ENCODE peak calls at places on chromosomes 11 and 22, in six cellular contexts. Y is PC-9, L is sigmoid colon, U is H1, O is GM12878, H is upper lobe of right lung. X is an unnamed sample.

GRCh38 chr11:11968511-11969280 is 39.7 kb downstream of the DKK3 start:
- DNase-seq in Y (no peak), L (peak; percentile 56), U (no peak), O (no peak), H (no peak), X (no peak)

GRCh38 chr11:59197990-59198389 is 14.7 kb downstream of the MPEG1 start:
- DNase-seq in Y (no peak), L (peak; percentile 80), U (no peak), O (no peak), H (peak; percentile 91), X (no peak)

GRCh38 chr11:70141490-70142014 is 61.5 kb upstream of the FADD start:
- DNase-seq in Y (no peak), L (no peak), U (peak; percentile 17), O (no peak), H (no peak), X (no peak)

GRCh38 chr11:36213050-36213840 is 76.0 kb downstream of the COMMD9 start:
- DNase-seq in Y (no peak), L (no peak), U (no peak), O (no peak), H (no peak), X (no peak)

GRCh38 chr22:39568278-39568981 is 2.1 kb upstream of the CACNA1I start:
- DNase-seq in Y (no peak), L (no peak), U (no peak), O (no peak), H (no peak), X (no peak)

GRCh38 chr11:5666396-5666780 is 18.5 kb downstream of the TRIM5 start:
- DNase-seq in Y (no peak), L (no peak), U (no peak), O (no peak), H (no peak), X (no peak)

GRCh38 chr11:108732395-108732794 is 67.5 kb downstream of the DDX10 start:
- DNase-seq in Y (no peak), L (no peak), U (no peak), O (no peak), H (no peak), X (no peak)

GRCh38 chr11:120346233-120346632 is 10.0 kb downstream of the ARHGEF12 start:
- DNase-seq in Y (no peak), L (no peak), U (no peak), O (no peak), H (no peak), X (no peak)

GRCh38 chr11:64916848-64917662 is at the start of gene ATG2A:
- DNase-seq in Y (peak; percentile 99), L (peak; percentile 100), U (peak; percentile 97), O (peak; percentile 99), H (peak; percentile 100), X (peak; percentile 99)

GRCh38 chr22:23570681-23571080 is 9.4 kb downstream of the IGLL1 start:
- DNase-seq in Y (no peak), L (no peak), U (no peak), O (no peak), H (peak; percentile 39), X (no peak)

GRCh38 chr11:121741954-121742361 is 289.2 kb upstream of the SORL1-AS1 start:
- DNase-seq in Y (no peak), L (peak; percentile 94), U (no peak), O (no peak), H (no peak), X (no peak)

GRCh38 chr22:36351921-36352774 is 35.6 kb downstream of the MYH9 start:
- DNase-seq in Y (peak; percentile 69), L (no peak), U (no peak), O (no peak), H (no peak), X (no peak)

GRCh38 chr11:121829159-121829643 is 286.8 kb downstream of the BLID start:
- DNase-seq in Y (no peak), L (no peak), U (no peak), O (no peak), H (no peak), X (no peak)

GRCh38 chr11:115420524-115420923 is 83.7 kb downstream of the CADM1 start:
- DNase-seq in Y (no peak), L (no peak), U (no peak), O (no peak), H (no peak), X (no peak)

GRCh38 chr11:282171-282570 is 4.0 kb downstream of the NLRP6 start:
- DNase-seq in Y (no peak), L (peak; percentile 56), U (no peak), O (no peak), H (no peak), X (no peak)

GRCh38 chr22:21771631-21771976 is 36.0 kb upstream of the YPEL1 start:
- DNase-seq in Y (no peak), L (no peak), U (no peak), O (no peak), H (no peak), X (no peak)

GRCh38 chr22:43090130-43090789 is 1.1 kb upstream of the TTLL1 start:
- DNase-seq in Y (peak; percentile 52), L (peak; percentile 72), U (no peak), O (peak; percentile 46), H (no peak), X (no peak)

GRCh38 chr11:3139481-3140290 is 25.4 kb downstream of the OSBPL5 start:
- DNase-seq in Y (no peak), L (no peak), U (no peak), O (no peak), H (no peak), X (no peak)

GRCh38 chr22:48883211-48883960 is 944.3 kb downstream of the BRD1 start:
- DNase-seq in Y (no peak), L (peak; percentile 42), U (no peak), O (no peak), H (peak; percentile 26), X (no peak)

GRCh38 chr22:48882636-48883200 is 945.0 kb downstream of the BRD1 start:
- DNase-seq in Y (no peak), L (peak; percentile 55), U (no peak), O (no peak), H (peak; percentile 45), X (no peak)

GRCh38 chr22:48885271-48885918 is 942.3 kb downstream of the BRD1 start:
- DNase-seq in Y (no peak), L (peak; percentile 54), U (no peak), O (no peak), H (peak; percentile 52), X (no peak)

GRCh38 chr22:48884786-48885185 is 942.9 kb downstream of the BRD1 start:
- DNase-seq in Y (no peak), L (peak; percentile 48), U (no peak), O (no peak), H (peak; percentile 39), X (no peak)

DNA sequence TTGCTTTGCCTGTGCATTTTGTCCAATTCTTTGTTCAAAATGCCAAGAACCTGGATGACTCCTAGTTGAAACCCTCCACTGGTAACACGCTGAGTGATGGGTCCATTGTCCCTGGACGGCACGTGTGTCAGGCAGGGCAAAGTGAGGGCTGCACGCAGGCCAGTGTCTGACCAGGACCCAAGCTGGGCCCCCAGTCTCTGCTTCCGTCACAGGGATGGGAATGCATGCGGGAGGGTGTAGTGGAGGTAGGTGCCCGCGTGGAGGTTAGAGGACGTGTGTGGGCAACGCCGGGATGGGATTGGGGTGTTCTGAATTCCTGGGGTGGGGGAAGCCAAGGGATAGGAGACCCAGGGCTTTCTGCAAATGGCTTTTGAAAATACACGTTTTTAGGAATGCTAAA is 943.4 kb downstream of the BRD1 start:
- DNase-seq in Y (no peak), L (peak; percentile 50), U (no peak), O (no peak), H (peak; percentile 34), X (no peak)
- H3K9me3 ChIP-seq in Y (no peaks in the 10 kb centered on the region), L (no peaks in the 10 kb centered on the region), U (no peaks in the 10 kb centered on the region), O (peaks cover 4% of the 10 kb centered on the region), H (no peaks in the 10 kb centered on the region), X (no peaks in the 10 kb centered on the region)

DNA sequence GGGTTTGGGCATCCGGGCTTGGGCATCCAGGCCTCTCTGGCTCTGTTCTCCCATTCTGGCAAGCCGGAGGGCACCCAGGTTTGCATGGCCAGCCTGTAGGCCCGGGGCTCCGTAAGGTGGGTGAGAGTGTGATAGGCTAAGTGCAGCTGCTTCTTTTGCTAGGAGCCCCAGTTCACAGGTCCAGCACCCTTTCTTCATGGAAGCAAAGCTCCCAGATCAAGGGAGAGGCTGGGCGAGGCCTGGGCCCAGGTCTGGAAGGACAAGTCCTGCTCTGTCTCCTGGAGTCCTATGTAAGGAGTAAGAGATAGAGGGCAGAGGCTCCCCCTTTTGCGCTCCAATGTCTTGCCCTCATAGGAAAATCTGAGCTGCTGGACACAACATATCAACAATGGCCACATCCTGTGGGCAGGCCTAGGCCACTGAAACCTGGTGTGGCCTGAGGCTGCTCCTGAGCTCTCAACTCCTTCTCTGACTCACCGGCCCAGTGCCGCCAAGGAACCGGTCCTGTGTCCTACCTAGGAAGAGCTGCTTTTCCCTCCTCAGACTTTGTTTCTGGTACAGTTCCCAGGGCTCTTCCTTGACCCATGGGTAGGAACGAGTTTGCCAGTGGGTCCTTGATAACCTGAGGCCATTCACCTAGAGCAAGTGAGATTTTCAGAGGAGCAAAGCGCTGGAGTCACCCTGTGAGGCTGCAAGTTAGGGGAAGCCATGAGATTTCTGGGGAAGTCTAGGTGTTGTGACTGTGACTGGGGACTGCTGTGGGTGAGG is 11.7 kb upstream of the PAX6 start:
- DNase-seq in Y (no peak), L (no peak), U (no peak), O (no peak), H (no peak), X (no peak)
- H3K9me3 ChIP-seq in Y (no peaks in the 10 kb centered on the region), L (no peaks in the 10 kb centered on the region), U (no peaks in the 10 kb centered on the region), O (no peaks in the 10 kb centered on the region), H (no peaks in the 10 kb centered on the region), X (peaks cover 8% of the 10 kb centered on the region)

GRCh38 chr11:99670268-99670667 is 649.5 kb downstream of the CNTN5 start:
- DNase-seq in Y (no peak), L (no peak), U (no peak), O (no peak), H (no peak), X (no peak)
- H3K9me3 ChIP-seq in Y (no peaks in the 10 kb centered on the region), L (no peaks in the 10 kb centered on the region), U (no peaks in the 10 kb centered on the region), O (no peaks in the 10 kb centered on the region), H (no peaks in the 10 kb centered on the region), X (no peaks in the 10 kb centered on the region)

DNA sequence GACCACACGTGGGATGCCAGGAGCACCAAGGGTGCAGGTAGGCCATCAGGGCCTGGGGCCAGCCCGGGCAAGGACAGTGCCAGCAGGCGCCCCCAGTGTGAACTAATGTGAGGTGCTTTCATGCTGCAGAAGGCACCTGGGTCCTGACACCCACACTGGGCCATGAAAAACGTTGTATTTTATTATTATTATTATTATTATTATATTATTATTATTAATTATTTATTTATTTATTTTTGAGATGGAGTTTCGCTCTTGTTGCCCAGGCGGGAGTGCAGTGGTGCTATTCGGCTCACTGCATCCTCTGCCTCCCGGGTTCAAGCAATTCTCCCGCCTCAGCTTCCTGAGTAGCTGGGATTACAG is 1267.3 kb downstream of the BRD1 start:
- DNase-seq in Y (no peak), L (no peak), U (no peak), O (no peak), H (no peak), X (no peak)
- H3K9me3 ChIP-seq in Y (no peaks in the 10 kb centered on the region), L (no peaks in the 10 kb centered on the region), U (no peaks in the 10 kb centered on the region), O (no peaks in the 10 kb centered on the region), H (no peaks in the 10 kb centered on the region), X (no peaks in the 10 kb centered on the region)

X was measured in T-helper 17 cell.